ENCODE peak calls at places on chromosomes 16 and 17, in eight cellular contexts. D is CD8-positive, alpha-beta T cell; K is HepG2; H is psoas muscle; N is heart right ventricle; O is esophagus squamous epithelium; Q is transverse colon; W is Panc1. P is an unnamed sample.

GRCh38 chr17:41697122-41697962 is 8.7 kb downstream of the EIF1 start:
- DNase-seq in D (no peak), K (no peak), H (peak; percentile 89), N (peak; percentile 80), O (no peak), Q (peak; percentile 63), W (no peak), P (peak; percentile 54)

GRCh38 chr16:64167851-64168770 is 953.8 kb downstream of the CDH11 start:
- DNase-seq in D (no peak), K (no peak), H (no peak), N (no peak), O (no peak), Q (no peak), W (no peak), P (no peak)

GRCh38 chr16:57998484-57998883 is 2.0 kb downstream of the ZNF319 start:
- DNase-seq in D (peak; percentile 54), K (no peak), H (no peak), N (no peak), O (no peak), Q (peak; percentile 57), W (no peak), P (no peak)

GRCh38 chr17:80964859-80965580 is 26.6 kb upstream of the CHMP6 start:
- DNase-seq in D (no peak), K (no peak), H (peak; percentile 54), N (no peak), O (no peak), Q (no peak), W (no peak), P (no peak)

GRCh38 chr16:14148016-14148415 is 76.9 kb downstream of the MRTFB start:
- DNase-seq in D (no peak), K (no peak), H (no peak), N (no peak), O (no peak), Q (no peak), W (no peak), P (no peak)

GRCh38 chr17:39699818-39700147 is at the start of gene ERBB2:
- DNase-seq in D (no peak), K (peak; percentile 64), H (peak; percentile 81), N (peak; percentile 77), O (no peak), Q (peak; percentile 88), W (no peak), P (peak; percentile 55)

GRCh38 chr17:19508327-19508867 is 25.3 kb upstream of the SLC47A1 start:
- DNase-seq in D (peak; percentile 59), K (no peak), H (peak; percentile 70), N (peak; percentile 20), O (no peak), Q (peak; percentile 52), W (no peak), P (no peak)

GRCh38 chr16:81478876-81479496 is 34.4 kb downstream of the CMIP start:
- DNase-seq in D (no peak), K (no peak), H (peak; percentile 60), N (peak; percentile 77), O (peak; percentile 23), Q (peak; percentile 73), W (no peak), P (peak; percentile 61)

GRCh38 chr17:8807070-8807550 is 7.9 kb upstream of the MFSD6L start:
- DNase-seq in D (no peak), K (no peak), H (no peak), N (no peak), O (no peak), Q (no peak), W (no peak), P (no peak)

GRCh38 chr16:20385844-20386832 is 18.4 kb downstream of the PDILT start:
- DNase-seq in D (peak; percentile 51), K (peak; percentile 67), H (peak; percentile 72), N (peak; percentile 47), O (no peak), Q (peak; percentile 64), W (peak; percentile 28), P (peak; percentile 25)

GRCh38 chr17:9360610-9361571 is 214.7 kb downstream of the STX8 start:
- DNase-seq in D (no peak), K (peak; percentile 90), H (peak; percentile 70), N (peak; percentile 11), O (no peak), Q (peak; percentile 18), W (no peak), P (no peak)

GRCh38 chr16:71930013-71930563 is 34.8 kb downstream of the IST1 start:
- DNase-seq in D (no peak), K (no peak), H (no peak), N (no peak), O (no peak), Q (no peak), W (no peak), P (no peak)

GRCh38 chr17:61702450-61702849 is 111.4 kb upstream of the NACA2 start:
- DNase-seq in D (no peak), K (no peak), H (no peak), N (no peak), O (no peak), Q (no peak), W (no peak), P (no peak)

GRCh38 chr17:61700252-61700651 is 109.2 kb upstream of the NACA2 start:
- DNase-seq in D (no peak), K (no peak), H (no peak), N (no peak), O (no peak), Q (no peak), W (no peak), P (no peak)

GRCh38 chr17:61701978-61702377 is 111.0 kb upstream of the NACA2 start:
- DNase-seq in D (no peak), K (no peak), H (no peak), N (no peak), O (no peak), Q (no peak), W (no peak), P (no peak)

GRCh38 chr17:61699694-61700093 is 108.7 kb upstream of the NACA2 start:
- DNase-seq in D (no peak), K (no peak), H (no peak), N (no peak), O (no peak), Q (no peak), W (no peak), P (no peak)

DNA sequence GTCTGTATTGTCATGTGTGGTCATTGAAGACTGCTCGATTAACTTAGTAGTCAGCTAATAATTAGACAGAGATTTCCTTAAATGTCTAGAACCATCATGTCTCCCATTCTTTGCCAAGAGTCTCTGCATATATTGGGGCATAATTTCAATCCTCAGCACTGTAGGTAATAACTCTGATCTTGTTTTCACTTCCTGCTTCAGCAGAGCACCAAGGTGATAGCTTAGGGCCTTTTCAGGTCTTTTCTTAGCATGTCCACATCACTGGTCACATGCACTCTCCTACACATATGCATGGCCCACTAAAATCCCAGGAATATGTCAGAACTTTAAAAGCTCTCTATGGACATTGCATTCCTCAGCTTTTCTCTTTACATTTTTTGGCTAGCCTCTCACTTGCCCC is 110.3 kb upstream of the NACA2 start:
- DNase-seq in D (no peak), K (no peak), H (no peak), N (no peak), O (no peak), Q (no peak), W (no peak), P (no peak)
- H3K9me3 ChIP-seq in D (peaks cover 24% of the 10 kb centered on the region), K (peaks cover 24% of the 10 kb centered on the region), H (peaks cover 41% of the 10 kb centered on the region), N (peaks cover 40% of the 10 kb centered on the region), O (peaks cover 15% of the 10 kb centered on the region), Q (peaks cover 32% of the 10 kb centered on the region), W (peaks cover 26% of the 10 kb centered on the region), P (peaks cover 3% of the 10 kb centered on the region)

GRCh38 chr16:56769674-56770073 is 39.7 kb downstream of the NUP93 start:
- DNase-seq in D (no peak), K (no peak), H (no peak), N (no peak), O (no peak), Q (peak; percentile 20), W (no peak), P (no peak)

GRCh38 chr16:56774009-56774408 is 44.1 kb downstream of the NUP93 start:
- DNase-seq in D (no peak), K (no peak), H (no peak), N (no peak), O (no peak), Q (no peak), W (no peak), P (no peak)

GRCh38 chr16:56773531-56773930 is 43.6 kb downstream of the NUP93 start:
- DNase-seq in D (no peak), K (no peak), H (no peak), N (no peak), O (no peak), Q (no peak), W (no peak), P (no peak)

GRCh38 chr16:56775162-56775561 is 45.2 kb downstream of the NUP93 start:
- DNase-seq in D (no peak), K (no peak), H (no peak), N (no peak), O (no peak), Q (no peak), W (no peak), P (no peak)

DNA sequence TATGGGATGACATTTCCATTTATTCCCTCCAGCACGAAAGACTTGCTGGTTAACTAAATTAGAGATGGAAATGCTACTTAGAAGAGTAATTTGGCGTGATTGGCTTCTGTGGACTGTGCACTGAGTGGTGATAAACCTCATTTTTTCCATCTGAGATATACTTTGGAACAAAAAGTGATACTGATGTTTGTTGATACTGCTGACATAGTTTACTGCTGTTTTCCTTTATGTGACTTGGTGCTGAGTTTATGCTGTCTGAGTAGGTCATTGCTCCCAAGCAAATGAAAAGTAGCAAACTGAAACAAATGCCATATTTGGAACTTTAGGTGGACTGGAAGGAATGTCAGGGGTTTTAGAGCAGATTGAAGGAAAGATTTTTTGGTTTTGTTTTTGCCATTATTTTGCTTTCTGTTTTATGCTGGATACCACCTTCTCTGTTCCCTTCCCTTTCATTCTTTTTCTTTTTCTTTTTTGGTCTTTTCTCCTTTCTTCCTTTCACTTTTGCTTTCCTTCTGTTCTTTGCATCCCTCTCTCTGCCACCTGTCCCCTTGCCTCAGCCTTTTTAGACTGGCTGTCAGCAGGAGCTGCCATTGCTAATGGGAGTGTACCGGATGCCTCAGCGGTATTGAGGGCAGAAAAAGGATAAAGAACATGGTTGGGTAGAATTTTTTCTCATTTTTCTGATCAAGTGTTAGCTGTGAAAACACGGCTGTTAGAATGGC is 41.8 kb downstream of the NUP93 start:
- DNase-seq in D (no peak), K (no peak), H (no peak), N (no peak), O (no peak), Q (no peak), W (no peak), P (no peak)
- H3K27ac ChIP-seq in D (no peak overlapping the region), K (no peak overlapping the region), H (no peak overlapping the region), N (no peak overlapping the region), O (peak overlapping the region; percentile 12), Q (no peak overlapping the region), W (no peak overlapping the region), P (no peak overlapping the region)

DNA sequence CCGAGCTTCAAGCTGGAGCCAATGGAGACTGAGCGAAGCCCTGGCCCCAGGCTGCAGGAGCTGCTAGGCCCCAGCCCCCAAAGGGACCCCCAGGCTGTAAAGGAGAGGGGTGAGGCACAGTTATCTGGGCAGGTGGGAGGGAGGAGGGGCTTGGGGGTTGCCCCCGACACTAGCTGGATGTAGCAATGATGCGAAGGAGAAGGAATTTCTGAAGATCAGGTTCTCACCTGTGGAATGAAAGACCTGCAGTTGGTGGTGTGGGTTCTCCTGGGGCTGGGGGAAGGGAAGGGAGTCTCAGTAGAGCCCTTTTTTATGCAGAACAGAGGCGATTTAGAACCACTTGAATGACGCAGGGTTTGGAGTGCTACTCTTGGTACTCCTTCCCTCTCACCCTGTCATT is 1.8 kb downstream of the ZNF263 start:
- DNase-seq in D (no peak), K (no peak), H (no peak), N (no peak), O (no peak), Q (no peak), W (no peak), P (no peak)
- H3K9me3 ChIP-seq in D (peaks cover 14% of the 10 kb centered on the region), K (no peaks in the 10 kb centered on the region), H (peaks cover 21% of the 10 kb centered on the region), N (peaks cover 18% of the 10 kb centered on the region), O (peaks cover 41% of the 10 kb centered on the region), Q (peaks cover 14% of the 10 kb centered on the region), W (peaks cover 51% of the 10 kb centered on the region), P (peaks cover 27% of the 10 kb centered on the region)

GRCh38 chr16:85390511-85391174 is 222.5 kb upstream of the GSE1 start:
- DNase-seq in D (no peak), K (peak; percentile 90), H (peak; percentile 88), N (peak; percentile 55), O (no peak), Q (peak; percentile 89), W (no peak), P (peak; percentile 81)
- H3K27ac ChIP-seq in D (no peak overlapping the region), K (no peak overlapping the region), H (no peak overlapping the region), N (peak overlapping the region; percentile 9), O (peak overlapping the region; percentile 30), Q (peak overlapping the region; percentile 44), W (no peak overlapping the region), P (peak overlapping the region; percentile 61)